ENCODE peak calls at places on chromosome X, in ten cellular contexts. P, Z, A, T, R, B, N, O, J and Y are unnamed samples.

GRCh38 chrX:109270580-109271484 is 211.1 kb downstream of the GUCY2F start:
- DNase-seq in P (peak; percentile 17), R (no peak), J (no peak), N (no peak), O (no peak), B (peak; percentile 12), Z (no peak), A (no peak), T (no peak), Y (peak; percentile 90)

GRCh38 chrX:10217218-10217617 is 60.4 kb downstream of the CLCN4 start:
- DNase-seq in T (no peak), J (no peak), Z (no peak), N (no peak), A (no peak), P (no peak), B (no peak), R (no peak), O (peak; percentile 9), Y (no peak)

GRCh38 chrX:110987292-110987691 is 108.7 kb upstream of the PAK3 start:
- DNase-seq in O (peak; percentile 16), B (peak; percentile 6), P (no peak), Z (no peak), N (no peak), A (no peak), J (no peak), T (no peak), R (no peak), Y (no peak)

GRCh38 chrX:36947214-36947613 is 61.0 kb upstream of the FAM47C start:
- DNase-seq in A (no peak), R (no peak), Z (no peak), O (no peak), J (no peak), T (no peak), N (no peak), P (no peak), B (no peak), Y (no peak)

GRCh38 chrX:44082829-44083228 is 109.6 kb upstream of the NDP start:
- DNase-seq in B (no peak), A (no peak), Z (no peak), O (no peak), N (no peak), T (no peak), P (no peak), J (no peak), R (no peak), Y (no peak)

GRCh38 chrX:119895843-119896326 is at the start of gene AKAP14:
- DNase-seq in T (no peak), P (no peak), O (no peak), B (no peak), R (no peak), A (no peak), Z (peak; percentile 26), N (peak; percentile 10), J (no peak), Y (no peak)

GRCh38 chrX:149521438-149521837 is 16.3 kb upstream of the IDS start:
- DNase-seq in B (no peak), T (no peak), P (no peak), R (no peak), J (no peak), N (no peak), O (no peak), A (no peak), Z (no peak), Y (no peak)

GRCh38 chrX:10617964-10618342 is 2.4 kb downstream of the MID1 start:
- DNase-seq in A (peak; percentile 52), O (peak; percentile 93), N (peak; percentile 75), Z (peak; percentile 11), P (peak; percentile 49), B (peak; percentile 63), R (no peak), T (no peak), J (no peak), Y (no peak)

GRCh38 chrX:102711872-102712215 is 404 bp upstream of the GPRASP2 start:
- DNase-seq in R (no peak), P (no peak), A (no peak), N (no peak), B (no peak), T (no peak), O (no peak), J (no peak), Z (no peak), Y (no peak)

GRCh38 chrX:102712216-102712966 is at the start of gene GPRASP2:
- DNase-seq in O (peak; percentile 46), Z (peak; percentile 74), A (peak; percentile 19), T (peak; percentile 57), B (peak; percentile 69), R (no peak), N (no peak), J (peak; percentile 9), P (peak; percentile 4), Y (no peak)

GRCh38 chrX:102715967-102716366 is 3.7 kb downstream of the GPRASP2 start:
- DNase-seq in T (no peak), R (no peak), O (no peak), P (no peak), B (no peak), A (no peak), J (no peak), N (no peak), Z (no peak), Y (no peak)

GRCh38 chrX:102714994-102715393 is 2.7 kb downstream of the GPRASP2 start:
- DNase-seq in N (no peak), J (no peak), P (no peak), R (no peak), A (no peak), T (no peak), Z (peak; percentile 9), O (no peak), B (no peak), Y (no peak)

DNA sequence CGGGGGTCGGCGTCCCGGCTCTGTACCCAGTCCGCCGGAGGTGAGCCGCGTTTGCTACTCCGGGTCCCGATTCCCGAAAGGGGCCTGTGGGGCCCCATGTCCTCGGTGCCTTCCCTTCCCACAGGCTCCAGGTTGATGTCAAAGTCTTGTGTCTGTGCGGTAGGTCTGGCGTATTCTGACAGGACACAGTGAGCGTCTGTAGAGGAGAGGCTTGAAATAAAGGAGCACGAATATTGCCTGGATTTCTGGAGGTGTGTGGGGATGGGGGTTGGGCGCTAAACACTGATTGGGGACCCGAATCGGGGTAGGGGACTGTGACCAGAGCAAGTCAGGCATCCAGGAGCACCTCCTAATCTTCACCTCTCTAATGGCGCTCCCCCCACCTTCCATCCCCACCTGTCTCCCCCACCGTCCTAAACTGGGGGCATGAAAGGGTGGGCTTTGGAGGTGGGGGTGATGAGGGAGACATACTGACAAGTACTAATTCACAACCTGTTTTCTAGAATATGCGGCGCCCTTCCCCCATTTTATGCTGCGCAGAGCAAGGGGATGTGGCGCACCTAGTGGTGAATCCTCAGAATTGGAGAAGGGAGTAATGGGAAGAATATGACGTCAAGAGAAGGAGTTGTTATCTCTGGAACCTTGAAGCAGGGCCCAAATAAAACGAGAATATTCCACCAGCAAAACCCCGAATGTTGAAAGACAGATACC is 874 bp downstream of the GPRASP2 start:
- DNase-seq in A (peak; percentile 58), P (peak; percentile 36), Z (peak; percentile 47), O (peak; percentile 66), J (no peak), T (peak; percentile 15), R (no peak), B (peak; percentile 71), N (peak; percentile 41), Y (no peak)
- H3K4me3 ChIP-seq in A (peak overlapping the region; percentile 73), P (peak overlapping the region; percentile 62), Z (peak overlapping the region; percentile 73), O (peak overlapping the region; percentile 84), J (peak overlapping the region; percentile 77), T (peak overlapping the region; percentile 95), R (peak overlapping the region; percentile 79), B (peak overlapping the region; percentile 78), N (peak overlapping the region; percentile 86), Y (peak overlapping the region; percentile 49)

GRCh38 chrX:49269010-49269767 is 404 bp upstream of the PPP1R3F start:
- DNase-seq in O (peak; percentile 98), R (peak; percentile 89), T (peak; percentile 91), J (peak; percentile 94), Z (peak; percentile 89), A (peak; percentile 97), P (peak; percentile 96), B (peak; percentile 96), N (peak; percentile 97), Y (peak; percentile 86)

GRCh38 chrX:49269768-49270248 is at the start of gene PPP1R3F:
- DNase-seq in N (no peak), T (no peak), R (no peak), B (no peak), O (no peak), P (no peak), J (no peak), A (peak; percentile 1), Z (no peak), Y (no peak)

GRCh38 chrX:49266536-49267445 is 2.3 kb upstream of the FOXP3 start:
- DNase-seq in Z (no peak), T (no peak), R (no peak), B (no peak), N (no peak), P (no peak), J (no peak), O (no peak), A (no peak), Y (no peak)

GRCh38 chrX:49270249-49270921 is 792 bp downstream of the PPP1R3F start:
- DNase-seq in T (no peak), Z (peak; percentile 42), P (no peak), B (peak; percentile 19), R (no peak), J (no peak), N (no peak), A (no peak), O (no peak), Y (no peak)

DNA sequence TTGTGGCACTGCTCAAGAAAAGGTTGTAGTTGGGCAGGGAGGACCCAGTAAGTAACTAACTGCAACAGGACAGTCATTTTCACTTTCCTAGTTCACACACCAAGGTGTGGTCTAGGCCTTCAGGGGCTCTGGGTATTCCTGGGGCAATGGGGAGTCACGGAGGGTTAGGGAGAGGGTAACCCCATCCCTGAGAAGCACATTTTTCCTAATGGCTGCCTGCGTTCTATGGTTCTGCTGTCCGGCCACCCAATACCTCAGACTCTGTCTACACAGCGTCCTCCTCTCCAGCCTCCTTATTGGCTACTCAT is 937 bp upstream of the PPP1R3F start:
- DNase-seq in A (no peak), T (no peak), J (no peak), O (no peak), P (no peak), Z (no peak), B (no peak), R (no peak), N (no peak), Y (no peak)
- H3K9ac ChIP-seq in A (peak overlapping the region; percentile 48), T (no peak overlapping the region), J (peak overlapping the region; percentile 80), O (peak overlapping the region; percentile 93), P (peak overlapping the region; percentile 98), Z (peak overlapping the region; percentile 36), B (peak overlapping the region; percentile 91), R (peak overlapping the region; percentile 63), N (peak overlapping the region; percentile 72), Y (peak overlapping the region; percentile 89)

DNA sequence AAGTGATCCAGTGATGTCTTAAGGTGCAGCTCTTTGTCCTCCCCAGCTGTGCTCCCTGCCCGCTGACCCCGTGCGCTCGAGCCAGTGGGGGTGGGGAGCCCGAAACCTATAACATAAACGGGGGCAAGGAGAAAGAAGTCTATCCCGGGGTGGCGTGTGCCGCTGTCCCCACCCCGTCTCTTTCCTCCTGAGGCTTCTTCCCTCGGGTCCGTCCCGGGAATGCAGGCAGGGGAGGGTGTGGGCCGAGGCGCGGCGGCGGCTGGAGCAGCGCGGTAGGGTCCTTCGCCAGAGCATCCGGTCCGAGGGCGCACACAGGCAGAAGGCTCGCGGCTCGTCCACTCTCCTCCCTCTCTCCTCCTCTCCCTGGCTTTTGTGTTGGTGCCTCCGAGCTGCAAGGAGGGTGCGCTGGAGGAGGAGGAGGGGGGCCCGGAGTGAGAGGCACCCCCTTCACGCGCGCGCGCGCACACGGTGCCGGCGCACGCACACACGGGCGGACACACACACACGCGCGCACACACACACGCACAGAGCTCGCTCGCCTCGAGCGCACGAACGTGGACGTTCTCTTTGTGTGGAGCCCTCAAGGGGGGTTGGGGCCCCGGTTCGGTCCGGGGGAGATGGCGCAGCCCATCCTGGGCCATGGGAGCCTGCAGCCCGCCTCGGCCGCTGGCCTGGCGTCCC is at the start of gene RAB33A:
- DNase-seq in B (peak; percentile 48), T (no peak), P (no peak), Z (peak; percentile 76), R (no peak), N (no peak), A (no peak), J (no peak), O (no peak), Y (no peak)
- H3K4me3 ChIP-seq in B (peak within 1 kb of the TSS; percentile 64), T (peak within 1 kb of the TSS; percentile 90), P (peak within 1 kb of the TSS; percentile 51), Z (peak within 1 kb of the TSS; percentile 51), R (peak within 1 kb of the TSS; percentile 69), N (peak within 1 kb of the TSS; percentile 42), A (peak within 1 kb of the TSS; percentile 48), J (peak within 1 kb of the TSS; percentile 68), O (peak within 1 kb of the TSS; percentile 56), Y (peak within 1 kb of the TSS; percentile 49)

DNA sequence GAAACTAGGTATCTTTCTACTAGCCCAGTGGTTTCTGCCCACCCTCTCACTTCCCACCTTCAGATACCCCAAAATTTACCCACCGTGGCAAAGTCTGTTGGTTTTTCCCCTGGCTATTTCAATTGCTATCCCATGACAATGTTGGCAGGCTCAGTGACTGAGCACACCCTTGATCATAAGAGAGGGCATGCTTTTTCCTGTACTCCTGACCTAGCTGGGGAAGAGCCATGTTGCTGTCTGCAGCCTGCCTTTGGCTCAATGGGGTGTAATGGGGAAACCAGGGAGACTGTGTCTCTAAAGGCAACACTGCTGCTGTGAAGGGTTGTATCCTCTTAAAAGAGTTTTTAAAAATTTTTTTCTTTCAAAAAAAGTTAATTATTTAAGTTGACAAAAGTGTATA is 90.4 kb upstream of the CITED1 start:
- DNase-seq in O (no peak), N (no peak), B (peak; percentile 2), R (no peak), A (peak; percentile 2), T (no peak), J (no peak), Z (no peak), P (no peak), Y (no peak)
- H3K9ac ChIP-seq in O (no peak overlapping the region), N (no peak overlapping the region), B (no peak overlapping the region), R (no peak overlapping the region), A (no peak overlapping the region), T (no peak overlapping the region), J (no peak overlapping the region), Z (no peak overlapping the region), P (no peak overlapping the region), Y (no peak overlapping the region)